ENCODE peak calls at places on chromosomes 13 and 19, in five cellular contexts. J, C, E, F and I are unnamed samples. For H3K36me3, the result is how much of the 10 kb centered on the place peaks cover.

GRCh38 chr13:50357136-50357535 is 341.9 kb downstream of the KCNRG start:
- DNase-seq in J (no peak), C (no peak), E (no peak), F (no peak), I (no peak)

GRCh38 chr13:45681101-45681500 is 21.0 kb upstream of the CBY2 start:
- DNase-seq in J (no peak), C (no peak), E (no peak), F (no peak), I (no peak)

GRCh38 chr13:42396501-42396900 is 124.5 kb downstream of the AKAP11 start:
- DNase-seq in J (no peak), C (no peak), E (no peak), F (no peak), I (no peak)

GRCh38 chr19:1151917-1152601 is 22.0 kb downstream of the SBNO2 start:
- DNase-seq in J (peak), C (no peak), E (no peak), F (no peak), I (no peak)

GRCh38 chr13:48493851-48494250 is 39.0 kb downstream of the RCBTB2 start:
- DNase-seq in J (no peak), C (no peak), E (no peak), F (no peak), I (no peak)

GRCh38 chr19:40617961-40618360 is 16.8 kb downstream of the LTBP4 start:
- DNase-seq in J (no peak), C (no peak), E (no peak), F (no peak), I (no peak)

GRCh38 chr19:15112385-15112784 is 5.2 kb downstream of the SYDE1 start:
- DNase-seq in J (no peak), C (no peak), E (no peak), F (no peak), I (no peak)

GRCh38 chr19:10206226-10206873 is 11.6 kb upstream of the DNMT1 start:
- DNase-seq in J (peak), C (no peak), E (no peak), F (no peak), I (no peak)

GRCh38 chr13:43269037-43269476 is 245.7 kb downstream of the DNAJC15 start:
- DNase-seq in J (no peak), C (peak), E (peak), F (no peak), I (no peak)

GRCh38 chr19:45306522-45307027 is 16.1 kb downstream of the CKM start:
- DNase-seq in J (no peak), C (peak), E (no peak), F (no peak), I (no peak)

GRCh38 chr19:38930776-38931761 is at the start of gene MRPS12:
- DNase-seq in J (peak), C (peak), E (peak), F (peak), I (no peak)

GRCh38 chr19:38928406-38929001 is 2.1 kb downstream of the SARS2 start:
- DNase-seq in J (no peak), C (no peak), E (no peak), F (no peak), I (no peak)

GRCh38 chr19:38933544-38933943 is 2.8 kb downstream of the MRPS12 start:
- DNase-seq in J (no peak), C (no peak), E (no peak), F (no peak), I (no peak)

GRCh38 chr19:38932425-38933179 is 1.9 kb downstream of the MRPS12 start:
- DNase-seq in J (peak), C (peak), E (no peak), F (peak), I (no peak)

DNA sequence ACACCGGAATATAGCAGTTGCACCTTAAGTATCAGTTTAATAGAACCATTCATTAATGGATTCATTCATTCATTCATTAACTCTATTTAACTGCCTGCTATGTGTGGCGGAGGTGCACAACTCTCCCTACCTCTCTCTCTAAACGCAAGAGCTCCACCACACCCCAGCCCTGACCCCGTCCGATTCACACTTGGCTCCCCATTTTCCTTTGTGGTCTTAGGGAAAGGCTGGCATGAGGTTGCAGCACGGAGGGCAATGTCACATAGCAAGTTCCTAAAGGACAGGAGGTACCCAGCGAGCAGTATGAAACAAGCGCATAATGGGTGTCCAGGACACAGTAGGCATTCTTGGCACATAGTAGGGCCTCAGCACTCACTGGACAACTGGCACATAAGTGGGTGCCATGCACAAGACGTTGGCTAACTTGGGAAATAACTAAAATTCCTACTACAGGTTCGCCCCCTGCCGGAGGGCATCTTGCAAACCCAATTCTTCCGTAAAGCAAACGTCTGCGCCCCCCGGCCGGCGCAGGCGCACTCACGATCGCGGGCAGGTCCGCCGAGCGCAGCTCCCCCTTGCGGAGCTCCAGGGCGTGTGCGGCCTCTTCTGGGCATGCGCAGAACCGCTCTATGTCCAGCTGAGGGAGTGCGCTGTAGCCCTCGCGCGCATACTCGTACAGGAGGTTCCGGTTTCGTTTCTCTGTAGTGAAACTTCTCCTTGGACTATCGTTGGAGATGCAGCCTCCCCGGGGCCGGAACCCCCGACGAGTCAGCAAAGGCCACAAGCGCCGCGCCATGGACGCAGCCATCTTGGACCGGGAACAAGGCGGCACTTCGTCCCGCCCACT is at the start of gene SARS2:
- DNase-seq in J (peak), C (peak), E (peak), F (peak), I (no peak)
- H3K36me3 ChIP-seq in J (under half), C (under half), E (under half), F (under half), I (under half)

GRCh38 chr13:25397763-25398162 is 26.0 kb downstream of the ATP8A2 start:
- DNase-seq in J (no peak), C (no peak), E (no peak), F (no peak), I (no peak)

GRCh38 chr13:25394661-25395060 is 22.9 kb downstream of the ATP8A2 start:
- DNase-seq in J (no peak), C (no peak), E (no peak), F (no peak), I (no peak)

DNA sequence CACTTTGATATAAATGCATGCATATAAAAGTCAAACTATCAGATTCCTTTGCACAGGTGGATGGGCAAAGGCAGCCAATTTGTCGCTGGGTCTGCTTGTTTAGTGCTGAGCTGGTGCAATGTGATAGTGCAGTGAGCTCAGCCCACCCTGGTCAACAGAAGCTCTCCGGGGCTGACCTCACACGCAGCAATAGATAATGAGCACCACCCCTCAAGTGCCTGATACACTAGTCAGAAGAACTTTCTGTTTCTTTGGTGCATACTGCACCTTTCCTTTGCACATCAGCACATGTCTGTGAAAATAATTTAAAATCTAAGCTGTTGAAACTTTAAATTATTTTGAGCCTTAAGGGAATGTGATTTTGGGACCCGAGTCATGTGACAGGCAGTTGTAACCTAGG is 20.2 kb downstream of the ATP8A2 start:
- DNase-seq in J (no peak), C (no peak), E (no peak), F (no peak), I (no peak)
- H3K4me3 ChIP-seq in J (no peak), C (no peak), E (no peak), F (no peak), I (no peak)

GRCh38 chr13:20288561-20288960 is 56.4 kb upstream of the GJB6 start:
- DNase-seq in J (no peak), C (no peak), E (no peak), F (no peak), I (no peak)
- H3K36me3 ChIP-seq in J (under half), C (under half), E (under half), F (under half), I (under half)

GRCh38 chr13:36685912-36686311 is 12.1 kb downstream of the SERTM1 start:
- DNase-seq in J (no peak), C (no peak), E (no peak), F (no peak), I (no peak)
- H3K4me3 ChIP-seq in J (no peak), C (no peak), E (no peak), F (no peak), I (no peak)

GRCh38 chr19:54108496-54108895 is 5.8 kb downstream of the NDUFA3 start:
- DNase-seq in J (no peak), C (peak), E (no peak), F (no peak), I (no peak)

GRCh38 chr19:54109651-54110050 is 5.8 kb downstream of the TFPT start:
- DNase-seq in J (no peak), C (peak), E (no peak), F (no peak), I (no peak)

GRCh38 chr19:54115071-54116063 is at the start of the genes PRPF31 and TFPT:
- DNase-seq in J (peak), C (peak), E (peak), F (peak), I (no peak)

DNA sequence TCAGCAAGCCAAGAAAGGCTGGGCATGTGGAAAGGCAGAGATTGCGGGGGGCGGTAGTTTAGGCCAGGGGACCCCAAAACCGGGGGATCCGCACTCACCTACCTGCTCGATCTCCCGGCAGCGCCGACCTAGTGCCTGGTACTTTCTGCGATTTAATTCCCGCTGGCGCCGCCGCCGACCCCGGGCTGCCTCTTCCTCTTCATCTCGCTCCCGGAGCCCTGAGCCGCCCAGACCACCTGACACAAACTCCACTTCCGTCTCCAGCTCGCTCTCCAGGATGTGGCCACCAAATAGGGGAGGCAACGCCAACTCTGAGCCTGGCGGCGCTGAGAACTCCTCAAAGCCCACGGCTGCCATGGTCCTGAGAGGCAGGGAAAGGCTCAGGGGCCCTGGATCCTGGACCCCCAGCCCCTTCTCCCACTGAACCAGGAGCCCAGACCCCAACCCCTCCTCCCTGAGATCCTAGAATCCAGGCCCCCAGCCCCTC is 1.1 kb downstream of the TFPT start:
- DNase-seq in J (peak), C (peak), E (no peak), F (peak), I (no peak)
- H3K36me3 ChIP-seq in J (under half), C (under half), E (under half), F (under half), I (under half)

GRCh38 chr19:42251572-42251990 is 3.3 kb downstream of the ERF start:
- DNase-seq in J (no peak), C (no peak), E (no peak), F (no peak), I (no peak)
- H3K4me3 ChIP-seq in J (peak), C (no peak), E (peak), F (peak), I (peak)

GRCh38 chr19:42152285-42152684 is 20.0 kb upstream of the POU2F2 start:
- DNase-seq in J (no peak), C (no peak), E (no peak), F (no peak), I (no peak)
- H3K36me3 ChIP-seq in J (under half), C (under half), E (under half), F (under half), I (under half)

DNA sequence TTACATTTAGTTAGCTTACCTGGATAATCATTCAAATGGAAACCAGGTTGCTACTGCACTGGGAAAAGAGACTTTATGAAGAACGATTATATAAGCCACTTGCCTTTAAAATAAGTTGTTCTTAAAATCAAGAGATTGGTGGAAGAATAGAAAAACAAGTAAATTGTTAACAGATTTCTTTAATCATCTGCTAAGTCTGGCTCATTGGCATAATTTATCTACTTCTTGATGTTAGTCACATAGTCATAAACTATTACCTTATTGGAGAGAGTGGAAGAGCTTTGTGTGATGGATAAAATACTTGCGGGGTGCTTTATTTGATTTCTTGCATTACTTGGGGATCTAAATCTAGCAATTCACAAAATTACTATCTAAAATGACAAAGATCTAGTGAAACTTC is 6.8 kb downstream of the LSM14A start:
- DNase-seq in J (no peak), C (no peak), E (no peak), F (no peak), I (no peak)
- H3K4me3 ChIP-seq in J (no peak), C (no peak), E (no peak), F (no peak), I (no peak)

GRCh38 chr19:4717966-4718701 is 5.5 kb downstream of the DPP9 start:
- DNase-seq in J (no peak), C (no peak), E (no peak), F (no peak), I (no peak)
- H3K36me3 ChIP-seq in J (half or more), C (under half), E (under half), F (under half), I (under half)